ENCODE peak calls at places on chromosomes 12 and 14, in ten cellular contexts. K is upper lobe of left lung, I is activated B cell treated with CpG ODN at 0.5 μM for 24 hours, G is Calu3, F is WTC11, M is cardiac fibroblast, S is endodermal cell, A is fibroblast of villous mesenchyme, W is PC-3, X is mucosa of descending colon. P is an unnamed sample.

GRCh38 chr12:56954057-56954577 is 3.3 kb downstream of the RDH16 start:
- DNase-seq in X (no peak), K (no peak), M (no peak), G (no peak), I (no peak), S (peak; percentile 29), A (no peak), F (no peak), W (no peak), P (no peak)

GRCh38 chr12:108821407-108822397 is 35.7 kb downstream of the SSH1 start:
- DNase-seq in X (no peak), K (peak; percentile 82), G (peak; percentile 20), A (peak; percentile 64), I (no peak), M (peak; percentile 81), W (no peak), F (no peak), S (no peak), P (no peak)

GRCh38 chr12:64674367-64674922 is 64.2 kb downstream of the RASSF3 start:
- DNase-seq in M (no peak), I (no peak), A (no peak), G (no peak), F (no peak), S (no peak), X (no peak), K (no peak), W (no peak), P (no peak)

GRCh38 chr14:25884657-25885056 is 713.2 kb downstream of the NOVA1 start:
- DNase-seq in A (no peak), X (no peak), G (no peak), W (no peak), F (no peak), S (no peak), I (no peak), M (no peak), K (no peak), P (no peak)

GRCh38 chr12:100895197-100895596 is 100.6 kb downstream of the ANO4 start:
- DNase-seq in W (no peak), A (no peak), K (no peak), S (no peak), G (no peak), F (no peak), M (no peak), X (no peak), I (no peak), P (no peak)

GRCh38 chr12:71605034-71605433 is 58.6 kb downstream of the ZFC3H1 start:
- DNase-seq in X (no peak), W (no peak), K (no peak), F (no peak), G (no peak), M (no peak), S (no peak), A (no peak), I (no peak), P (no peak)

GRCh38 chr14:33134975-33135374 is 196.3 kb downstream of the NPAS3 start:
- DNase-seq in S (no peak), K (no peak), F (no peak), W (no peak), I (no peak), G (no peak), X (no peak), A (no peak), M (no peak), P (no peak)

GRCh38 chr12:31900271-31900670 is 58.9 kb upstream of the RESF1 start:
- DNase-seq in A (no peak), F (no peak), M (no peak), K (no peak), X (no peak), G (no peak), W (no peak), I (no peak), S (no peak), P (no peak)

GRCh38 chr14:103688906-103689902 is 26.0 kb downstream of the XRCC3 start:
- DNase-seq in A (no peak), F (no peak), W (no peak), X (peak; percentile 42), S (no peak), I (no peak), K (peak; percentile 74), M (peak; percentile 78), G (no peak), P (no peak)

GRCh38 chr14:37711499-37712475 is 116.4 kb downstream of the TTC6 start:
- DNase-seq in K (no peak), W (peak; percentile 11), I (no peak), X (no peak), G (no peak), A (no peak), S (no peak), F (no peak), M (no peak), P (no peak)

GRCh38 chr12:57031228-57031670 is 14.9 kb upstream of the TAC3 start:
- DNase-seq in X (peak; percentile 30), G (no peak), A (no peak), F (no peak), M (no peak), K (peak; percentile 32), I (no peak), S (no peak), W (no peak), P (no peak)

GRCh38 chr12:103422328-103422727 is 73.4 kb downstream of the C12orf42 start:
- DNase-seq in I (no peak), K (no peak), F (no peak), S (no peak), G (no peak), A (no peak), W (no peak), X (no peak), M (no peak), P (no peak)

GRCh38 chr12:57765698-57766463 is 997 bp downstream of the CYP27B1 start:
- DNase-seq in S (peak; percentile 74), M (no peak), K (peak; percentile 40), I (no peak), W (no peak), F (no peak), G (peak; percentile 24), X (no peak), A (no peak), P (no peak)

GRCh38 chr12:1206118-1206734 is 215.2 kb downstream of the ERC1 start:
- DNase-seq in A (peak; percentile 34), K (no peak), I (no peak), X (no peak), S (no peak), M (no peak), F (no peak), W (no peak), G (no peak), P (no peak)

GRCh38 chr14:81991998-81992397 is 458.3 kb upstream of the SEL1L start:
- DNase-seq in X (peak; percentile 2), A (no peak), W (peak; percentile 14), K (no peak), G (no peak), M (peak; percentile 4), S (no peak), I (no peak), F (no peak), P (no peak)

GRCh38 chr14:28913056-28913455 is 146.5 kb downstream of the FOXG1 start:
- DNase-seq in W (no peak), S (no peak), G (no peak), K (no peak), A (no peak), M (no peak), X (no peak), I (no peak), F (no peak), P (no peak)
- TF ChIP-seq CTCF in W (no peak), S (no peak), G (no peak), K (no peak), A (no peak), M (no peak), X (no peak), I (no peak), F (no peak), P (no peak)

GRCh38 chr14:69798339-69798735 is 1.3 kb upstream of the SLC10A1 start:
- DNase-seq in G (no peak), W (no peak), I (no peak), F (no peak), A (no peak), M (no peak), S (no peak), X (no peak), K (no peak), P (no peak)

GRCh38 chr14:69807192-69807591 is 10.2 kb upstream of the SLC10A1 start:
- DNase-seq in A (no peak), G (no peak), S (no peak), X (no peak), F (no peak), K (no peak), M (no peak), W (no peak), I (no peak), P (no peak)

GRCh38 chr14:69808919-69809808 is 12.1 kb upstream of the SLC10A1 start:
- DNase-seq in S (no peak), I (no peak), K (no peak), W (no peak), G (no peak), F (no peak), A (no peak), M (no peak), X (no peak), P (no peak)

GRCh38 chr14:69804902-69805301 is 7.9 kb upstream of the SLC10A1 start:
- DNase-seq in I (no peak), M (no peak), X (no peak), K (no peak), A (no peak), F (no peak), G (no peak), S (no peak), W (no peak), P (no peak)

DNA sequence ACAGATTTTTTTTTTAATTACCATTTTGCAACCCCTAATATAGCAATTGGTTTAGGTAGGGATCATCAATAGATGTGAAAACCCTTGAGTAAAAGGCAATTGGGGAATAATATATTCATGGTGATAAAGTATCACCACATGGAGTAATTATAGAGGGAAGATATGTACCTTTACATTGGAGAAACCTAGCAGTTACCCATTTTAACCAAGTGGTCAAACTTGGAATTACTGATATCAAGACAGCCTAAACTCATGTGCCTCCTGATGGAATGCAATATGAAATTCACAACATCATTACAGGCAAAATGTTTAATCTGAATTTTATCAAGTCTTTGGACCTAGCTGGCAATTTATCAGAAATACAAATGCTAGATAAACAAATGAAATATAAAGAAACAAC is 6.7 kb upstream of the SLC10A1 start:
- DNase-seq in G (no peak), I (no peak), F (no peak), X (no peak), W (peak; percentile 48), M (no peak), S (no peak), K (no peak), A (no peak), P (no peak)
- TF ChIP-seq CTCF in G (no peak), I (no peak), F (no peak), X (no peak), W (peak; percentile 60), M (peak; percentile 16), S (peak; percentile 53), K (no peak), A (peak; percentile 32), P (no peak)

GRCh38 chr12:52839706-52840105 is 5.6 kb upstream of the KRT79 start:
- DNase-seq in F (no peak), G (no peak), S (no peak), I (no peak), X (no peak), K (no peak), W (no peak), A (no peak), M (no peak), P (no peak)
- TF ChIP-seq CTCF in F (no peak), G (no peak), S (no peak), I (no peak), X (no peak), K (no peak), W (no peak), A (no peak), M (no peak), P (no peak)

GRCh38 chr12:10501031-10501430 is 4.7 kb upstream of the EIF2S3B start:
- DNase-seq in I (no peak), X (no peak), W (peak; percentile 25), M (peak; percentile 54), F (no peak), A (peak; percentile 28), K (no peak), S (no peak), G (no peak), P (no peak)
- TF ChIP-seq CTCF in I (no peak), X (no peak), W (peak; percentile 47), M (peak; percentile 25), F (no peak), A (peak; percentile 41), K (no peak), S (no peak), G (no peak), P (no peak)